ENCODE peak calls at places on chromosomes 7 and 10, in five cellular contexts. X is iPS-NIHi11, O is body of pancreas, K is heart left ventricle, V is lung microvascular endothelial cell. A is an unnamed sample.

GRCh38 chr7:139118234-139118802 is 8.8 kb upstream of the ZC3HAV1 start:
- DNase-seq in K (no peak), V (peak), X (peak), O (peak), A (no peak)

GRCh38 chr10:114538544-114538906 is 119.5 kb downstream of the ABLIM1 start:
- DNase-seq in X (peak), O (no peak), K (no peak), V (no peak), A (peak)

GRCh38 chr10:131032329-131033165 is 279.0 kb downstream of the TCERG1L start:
- DNase-seq in V (no peak), X (no peak), O (no peak), K (no peak), A (no peak)

GRCh38 chr7:104883718-104884452 is 130.1 kb upstream of the KMT2E start:
- DNase-seq in X (peak), O (peak), K (peak), V (peak), A (peak)

GRCh38 chr7:1539346-1540321 is 9.1 kb downstream of the MAFK start:
- DNase-seq in O (no peak), K (no peak), X (no peak), V (no peak), A (no peak)

GRCh38 chr10:117677239-117677638 is 134.7 kb downstream of the EMX2 start:
- DNase-seq in K (no peak), V (no peak), O (no peak), X (no peak), A (no peak)

GRCh38 chr7:2729043-2729892 is 41.3 kb downstream of the AMZ1 start:
- DNase-seq in V (no peak), K (no peak), X (no peak), O (no peak), A (no peak)

GRCh38 chr7:29996321-29996720 is 6.7 kb upstream of the SCRN1 start:
- DNase-seq in X (no peak), V (no peak), O (no peak), K (no peak), A (no peak)

GRCh38 chr7:107563072-107563760 is 504 bp downstream of the COG5 start:
- DNase-seq in V (peak), X (peak), K (no peak), O (peak), A (no peak)

GRCh38 chr7:135684134-135684533 is 21.8 kb downstream of the STMP1 start:
- DNase-seq in X (no peak), V (no peak), K (no peak), O (no peak), A (no peak)

GRCh38 chr7:69545175-69545574 is 53.1 kb upstream of the AUTS2 start:
- DNase-seq in X (no peak), K (no peak), V (no peak), O (no peak), A (no peak)

GRCh38 chr7:27173412-27174076 is 576 bp downstream of the HOXA10 start:
- DNase-seq in V (no peak), K (no peak), X (peak), O (no peak), A (no peak)

GRCh38 chr10:86085686-86086085 is 280.9 kb downstream of the GRID1 start:
- DNase-seq in K (no peak), X (no peak), O (no peak), V (no peak), A (no peak)